ENCODE peak calls at places on chromosomes 13 and 19, in nine cellular contexts. J is heart right ventricle, V is left ventricle myocardium inferior, U is suprapubic skin, Z is vagina, G is astrocyte, R is prostate gland, N is stomach, K is Peyer's patch. P is an unnamed sample. For H3K4me1, the result is how much of the 10 kb centered on the place peaks cover.

GRCh38 chr19:34325181-34325580 is 39.8 kb upstream of the GPI start:
- DNase-seq in J (no peak), V (no peak), U (no peak), Z (no peak), G (no peak), R (no peak), N (no peak), K (peak), P (no peak)

GRCh38 chr19:1699998-1700732 is 47.8 kb upstream of the TCF3 start:
- DNase-seq in J (no peak), V (no peak), U (no peak), Z (no peak), G (no peak), R (no peak), N (no peak), K (no peak), P (no peak)

GRCh38 chr13:42892760-42893159 is 99.3 kb downstream of the EPSTI1 start:
- DNase-seq in J (no peak), V (no peak), U (no peak), Z (no peak), G (no peak), R (no peak), N (no peak), K (no peak), P (no peak)

GRCh38 chr19:35774274-35775045 is 904 bp upstream of the ARHGAP33 start:
- DNase-seq in J (no peak), V (no peak), U (no peak), Z (no peak), G (no peak), R (no peak), N (no peak), K (no peak), P (no peak)

GRCh38 chr13:39587939-39588338 is 15.1 kb downstream of the LHFPL6 start:
- DNase-seq in J (no peak), V (no peak), U (no peak), Z (no peak), G (no peak), R (no peak), N (no peak), K (no peak), P (no peak)

GRCh38 chr19:30669329-30670010 is 297.3 kb downstream of the ZNF536 start:
- DNase-seq in J (peak), V (peak), U (peak), Z (no peak), G (no peak), R (peak), N (peak), K (peak), P (no peak)

GRCh38 chr19:5006201-5006600 is 37.3 kb downstream of the KDM4B start:
- DNase-seq in J (no peak), V (no peak), U (no peak), Z (no peak), G (no peak), R (no peak), N (no peak), K (no peak), P (no peak)

GRCh38 chr19:7970716-7971448 is 27.4 kb upstream of the TIMM44 start:
- DNase-seq in J (no peak), V (no peak), U (no peak), Z (no peak), G (no peak), R (no peak), N (peak), K (peak), P (no peak)

GRCh38 chr19:2680808-2681207 is 21.7 kb downstream of the GNG7 start:
- DNase-seq in J (no peak), V (no peak), U (no peak), Z (no peak), G (no peak), R (no peak), N (no peak), K (peak), P (no peak)

GRCh38 chr13:20721058-20721453 is 17.6 kb downstream of the IL17D start:
- DNase-seq in J (no peak), V (no peak), U (no peak), Z (no peak), G (no peak), R (no peak), N (no peak), K (no peak), P (no peak)

GRCh38 chr19:48718711-48719231 is 754 bp downstream of the MAMSTR start:
- DNase-seq in J (peak), V (no peak), U (no peak), Z (no peak), G (no peak), R (no peak), N (no peak), K (no peak), P (no peak)

GRCh38 chr13:76921516-76921915 is 26.8 kb upstream of the ACOD1 start:
- DNase-seq in J (no peak), V (no peak), U (no peak), Z (no peak), G (peak), R (no peak), N (no peak), K (no peak), P (no peak)

GRCh38 chr13:93066187-93066586 is 160.4 kb upstream of the GPC6 start:
- DNase-seq in J (no peak), V (no peak), U (no peak), Z (no peak), G (peak), R (no peak), N (no peak), K (no peak), P (no peak)

GRCh38 chr13:20161275-20161950 is 561 bp upstream of the GJA3 start:
- DNase-seq in J (peak), V (no peak), U (no peak), Z (no peak), G (no peak), R (no peak), N (no peak), K (peak), P (no peak)

GRCh38 chr13:30572859-30573275 is 44.9 kb upstream of the USPL1 start:
- DNase-seq in J (no peak), V (no peak), U (no peak), Z (no peak), G (peak), R (no peak), N (no peak), K (no peak), P (no peak)

GRCh38 chr19:44719262-44719701 is 20.3 kb downstream of the CEACAM16 start:
- DNase-seq in J (no peak), V (no peak), U (no peak), Z (no peak), G (no peak), R (no peak), N (no peak), K (no peak), P (no peak)

GRCh38 chr13:34416833-34417425 is 525.1 kb upstream of the NBEA start:
- DNase-seq in J (peak), V (peak), U (peak), Z (no peak), G (peak), R (no peak), N (no peak), K (peak), P (no peak)

GRCh38 chr19:13007292-13008045 is 12.2 kb downstream of the NFIX start:
- DNase-seq in J (peak), V (peak), U (peak), Z (no peak), G (no peak), R (peak), N (peak), K (no peak), P (no peak)

GRCh38 chr13:82597737-82598136 is 1284.5 kb downstream of the SLITRK1 start:
- DNase-seq in J (no peak), V (no peak), U (no peak), Z (no peak), G (no peak), R (no peak), N (no peak), K (no peak), P (no peak)

GRCh38 chr13:27470042-27470830 is 19.9 kb upstream of the MTIF3 start:
- DNase-seq in J (no peak), V (no peak), U (no peak), Z (no peak), G (no peak), R (no peak), N (no peak), K (no peak), P (no peak)

GRCh38 chr19:18875726-18876125 is 20.2 kb downstream of the CERS1 start:
- DNase-seq in J (no peak), V (no peak), U (no peak), Z (no peak), G (no peak), R (no peak), N (no peak), K (no peak), P (no peak)

GRCh38 chr13:98172570-98173405 is 4.3 kb downstream of the RNF113B start:
- DNase-seq in J (no peak), V (no peak), U (no peak), Z (no peak), G (peak), R (peak), N (no peak), K (no peak), P (no peak)

GRCh38 chr19:46551175-46551574 is 50.0 kb upstream of the CALM3 start:
- DNase-seq in J (no peak), V (no peak), U (no peak), Z (no peak), G (no peak), R (no peak), N (no peak), K (no peak), P (no peak)

GRCh38 chr13:52793507-52793906 is 53.9 kb upstream of the CNMD start:
- DNase-seq in J (no peak), V (no peak), U (no peak), Z (no peak), G (no peak), R (no peak), N (no peak), K (no peak), P (no peak)

GRCh38 chr13:97853550-97853949 is 99.9 kb upstream of the IPO5 start:
- DNase-seq in J (no peak), V (no peak), U (no peak), Z (no peak), G (peak), R (no peak), N (no peak), K (no peak), P (no peak)

GRCh38 chr19:10316229-10317044 is 622 bp upstream of the FDX2 start:
- DNase-seq in J (no peak), V (no peak), U (no peak), Z (no peak), G (no peak), R (no peak), N (no peak), K (no peak), P (peak)

GRCh38 chr19:1220452-1221037 is 15.0 kb downstream of the STK11 start:
- DNase-seq in J (no peak), V (no peak), U (no peak), Z (no peak), G (no peak), R (no peak), N (no peak), K (no peak), P (no peak)

DNA sequence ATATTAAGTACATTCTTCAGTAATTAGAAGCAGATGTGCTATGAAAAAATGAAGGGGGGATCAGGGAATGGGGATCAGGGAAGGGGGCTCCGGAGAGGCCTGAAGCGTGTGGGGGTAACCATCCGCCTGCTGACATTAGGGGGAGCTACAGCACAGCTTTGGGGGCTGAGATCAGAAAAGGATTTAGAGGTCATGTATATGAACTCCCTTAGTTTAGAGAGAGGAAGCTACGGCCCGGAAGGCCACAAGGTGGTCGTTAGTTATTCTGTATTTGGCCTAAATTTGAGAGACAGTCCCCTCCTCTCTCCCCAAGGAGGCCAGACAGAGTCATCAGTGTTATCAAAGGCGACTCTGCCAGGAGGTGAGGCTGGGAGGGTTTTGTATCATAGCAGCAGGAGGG is 99.0 kb downstream of the TM9SF2 start:
- DNase-seq in J (no peak), V (no peak), U (no peak), Z (no peak), G (no peak), R (no peak), N (no peak), K (no peak), P (no peak)
- TF ChIP-seq CTCF in J (no peak), V (peak), U (no peak), Z (no peak), G (no peak), R (no peak), N (no peak), K (no peak), P (no peak)

GRCh38 chr13:113584870-113585671 is 518 bp downstream of the TFDP1 start:
- DNase-seq in J (no peak), V (no peak), U (peak), Z (peak), G (no peak), R (no peak), N (peak), K (peak), P (peak)
- H3K4me3 ChIP-seq in J (peak), V (peak), U (peak), Z (peak), G (peak), R (peak), N (peak), K (peak), P (peak)

GRCh38 chr13:22110368-22110767 is 439.5 kb downstream of the FGF9 start:
- DNase-seq in J (no peak), V (no peak), U (no peak), Z (no peak), G (no peak), R (no peak), N (no peak), K (no peak), P (no peak)
- H3K4me1 ChIP-seq in J (under half), V (under half), U (under half), Z (under half), G (under half), R (under half), N (under half), K (under half), P (under half)

GRCh38 chr13:26037302-26037701 is 14.5 kb downstream of the SHISA2 start:
- DNase-seq in J (no peak), V (no peak), U (no peak), Z (peak), G (no peak), R (no peak), N (no peak), K (no peak), P (no peak)
- TF ChIP-seq CTCF in J (peak), V (peak), U (no peak), Z (no peak), G (peak), R (no peak), N (no peak), K (no peak), P (no peak)

P was measured in RWPE2.